ENCODE peak calls at places on chromosomes 13 and 19, in four cellular contexts. One of them, this sample, is unnamed.

GRCh38 chr13:102686024-102686423 is 8.8 kb downstream of the METTL21C start:
- DNase-seq in IMR-90: no peak
- DNase-seq in H1: no peak
- DNase-seq in WTC11: no peak
- DNase-seq in this sample: no peak

GRCh38 chr13:50200988-50201387 is 185.7 kb downstream of the KCNRG start:
- DNase-seq in IMR-90: no peak
- DNase-seq in H1: no peak
- DNase-seq in WTC11: no peak
- DNase-seq in this sample: no peak

GRCh38 chr13:67238277-67238859 is 8.2 kb upstream of the PCDH9 start:
- DNase-seq in IMR-90: peak
- DNase-seq in H1: no peak
- DNase-seq in WTC11: no peak
- DNase-seq in this sample: peak

GRCh38 chr19:33225458-33225925 is at the start of gene SLC7A10:
- DNase-seq in IMR-90: no peak
- DNase-seq in H1: no peak
- DNase-seq in WTC11: no peak
- DNase-seq in this sample: peak

GRCh38 chr19:2615782-2616181 is 86.7 kb downstream of the GNG7 start:
- DNase-seq in IMR-90: no peak
- DNase-seq in H1: no peak
- DNase-seq in WTC11: no peak
- DNase-seq in this sample: no peak

GRCh38 chr19:33368074-33368864 is 5.2 kb upstream of the CEBPG start:
- DNase-seq in IMR-90: peak
- DNase-seq in H1: no peak
- DNase-seq in WTC11: no peak
- DNase-seq in this sample: no peak

GRCh38 chr13:20043207-20043925 is 84.8 kb downstream of the ZMYM2 start:
- DNase-seq in IMR-90: no peak
- DNase-seq in H1: no peak
- DNase-seq in WTC11: no peak
- DNase-seq in this sample: no peak

GRCh38 chr19:55526216-55527196 is 10.4 kb downstream of the SBK2 start:
- DNase-seq in IMR-90: peak
- DNase-seq in H1: no peak
- DNase-seq in WTC11: no peak
- DNase-seq in this sample: peak

GRCh38 chr13:19861762-19862161 is 1.7 kb downstream of the ZMYM5 start:
- DNase-seq in IMR-90: no peak
- DNase-seq in H1: no peak
- DNase-seq in WTC11: no peak
- DNase-seq in this sample: no peak

GRCh38 chr13:113621046-113621445 is 36.5 kb downstream of the TFDP1 start:
- DNase-seq in IMR-90: no peak
- DNase-seq in H1: no peak
- DNase-seq in WTC11: peak
- DNase-seq in this sample: no peak

GRCh38 chr19:53581871-53582279 is 43.9 kb downstream of the ZNF331 start:
- DNase-seq in IMR-90: no peak
- DNase-seq in H1: no peak
- DNase-seq in WTC11: peak
- DNase-seq in this sample: no peak

GRCh38 chr19:55353803-55354697 is 469 bp downstream of the COX6B2 start:
- DNase-seq in IMR-90: peak
- DNase-seq in H1: no peak
- DNase-seq in WTC11: peak
- DNase-seq in this sample: peak

GRCh38 chr13:103282571-103283450 is 216.6 kb upstream of the SLC10A2 start:
- DNase-seq in IMR-90: peak
- DNase-seq in H1: no peak
- DNase-seq in WTC11: no peak
- DNase-seq in this sample: no peak

GRCh38 chr19:30059741-30060140 is 117.7 kb downstream of the URI1 start:
- DNase-seq in IMR-90: no peak
- DNase-seq in H1: no peak
- DNase-seq in WTC11: no peak
- DNase-seq in this sample: peak

GRCh38 chr19:40225440-40226305 is 816 bp downstream of the CCNP start:
- DNase-seq in IMR-90: peak
- DNase-seq in H1: no peak
- DNase-seq in WTC11: no peak
- DNase-seq in this sample: no peak

GRCh38 chr19:4866595-4867424 is 657 bp downstream of the PLIN3 start:
- DNase-seq in IMR-90: peak
- DNase-seq in H1: no peak
- DNase-seq in WTC11: peak
- DNase-seq in this sample: peak

GRCh38 chr19:54492568-54492967 is 10.1 kb upstream of the LAIR2 start:
- DNase-seq in IMR-90: no peak
- DNase-seq in H1: no peak
- DNase-seq in WTC11: no peak
- DNase-seq in this sample: no peak

GRCh38 chr19:13689050-13689449 is 75.3 kb upstream of the MRI1 start:
- DNase-seq in IMR-90: peak
- DNase-seq in H1: no peak
- DNase-seq in WTC11: peak
- DNase-seq in this sample: peak

GRCh38 chr13:26589754-26590153 is 32.3 kb downstream of the WASF3 start:
- DNase-seq in IMR-90: peak
- DNase-seq in H1: no peak
- DNase-seq in WTC11: no peak
- DNase-seq in this sample: no peak

GRCh38 chr19:6062961-6063575 is 47.2 kb downstream of the RFX2 start:
- DNase-seq in IMR-90: no peak
- DNase-seq in H1: no peak
- DNase-seq in WTC11: no peak
- DNase-seq in this sample: no peak

GRCh38 chr13:41658057-41658642 is 200.8 kb downstream of the RGCC start:
- DNase-seq in IMR-90: peak
- DNase-seq in H1: no peak
- DNase-seq in WTC11: no peak
- DNase-seq in this sample: no peak

GRCh38 chr13:75704194-75704941 is 68.2 kb downstream of the LMO7 start:
- DNase-seq in IMR-90: peak
- DNase-seq in H1: no peak
- DNase-seq in WTC11: no peak
- DNase-seq in this sample: no peak

GRCh38 chr19:42129399-42130253 is 2.6 kb downstream of the POU2F2 start:
- DNase-seq in IMR-90: peak
- DNase-seq in H1: no peak
- DNase-seq in WTC11: no peak
- DNase-seq in this sample: peak

GRCh38 chr13:99960663-99961440 is 10.7 kb downstream of the ZIC5 start:
- DNase-seq in IMR-90: no peak
- DNase-seq in H1: no peak
- DNase-seq in WTC11: no peak
- DNase-seq in this sample: no peak

GRCh38 chr19:2765376-2765775 is 17.7 kb downstream of the SGTA start:
- DNase-seq in IMR-90: no peak
- DNase-seq in H1: no peak
- DNase-seq in WTC11: no peak
- DNase-seq in this sample: no peak

GRCh38 chr19:57946316-57946715 is 1.2 kb downstream of the ZNF256 start:
- DNase-seq in IMR-90: no peak
- DNase-seq in H1: no peak
- DNase-seq in WTC11: no peak
- DNase-seq in this sample: no peak

GRCh38 chr13:63463782-63464610 is 2048.3 kb upstream of the PCDH20 start:
- DNase-seq in IMR-90: no peak
- DNase-seq in H1: no peak
- DNase-seq in WTC11: no peak
- DNase-seq in this sample: no peak

GRCh38 chr19:15812059-15812722 is 3.3 kb downstream of the OR10H1 start:
- DNase-seq in IMR-90: no peak
- DNase-seq in H1: no peak
- DNase-seq in WTC11: no peak
- DNase-seq in this sample: no peak

GRCh38 chr13:76226941-76227340 is 590.8 kb downstream of the LMO7 start:
- DNase-seq in IMR-90: peak
- DNase-seq in H1: no peak
- DNase-seq in WTC11: no peak
- DNase-seq in this sample: no peak

GRCh38 chr13:26320766-26321165 is 66.8 kb downstream of the CDK8 start:
- DNase-seq in IMR-90: no peak
- DNase-seq in H1: no peak
- DNase-seq in WTC11: no peak
- DNase-seq in this sample: no peak

GRCh38 chr19:11264452-11265176 is 2.3 kb upstream of the DOCK6 start:
- DNase-seq in IMR-90: no peak
- DNase-seq in H1: no peak
- DNase-seq in WTC11: peak
- DNase-seq in this sample: no peak

GRCh38 chr19:480016-480855 is 16.1 kb upstream of the MADCAM1 start:
- DNase-seq in IMR-90: no peak
- DNase-seq in H1: no peak
- DNase-seq in WTC11: peak
- DNase-seq in this sample: peak

GRCh38 chr13:24997367-24997967 is 98.5 kb upstream of the PABPC3 start:
- DNase-seq in IMR-90: peak
- DNase-seq in H1: no peak
- DNase-seq in WTC11: no peak
- DNase-seq in this sample: peak

GRCh38 chr19:57434386-57435061 is 601 bp upstream of the ZNF749 start:
- DNase-seq in IMR-90: no peak
- DNase-seq in H1: no peak
- DNase-seq in WTC11: peak
- DNase-seq in this sample: no peak

GRCh38 chr13:52615817-52616216 is 26.4 kb upstream of the HNRNPA1L2 start:
- DNase-seq in IMR-90: no peak
- DNase-seq in H1: no peak
- DNase-seq in WTC11: no peak
- DNase-seq in this sample: no peak
- TF ChIP-seq USF2 in IMR-90: peak
- TF ChIP-seq USF2 in H1: no peak
- TF ChIP-seq USF2 in WTC11: no peak
- TF ChIP-seq USF2 in this sample: no peak

GRCh38 chr13:29434217-29434940 is 161.1 kb downstream of the SLC7A1 start:
- DNase-seq in IMR-90: no peak
- DNase-seq in H1: no peak
- DNase-seq in WTC11: no peak
- DNase-seq in this sample: peak
- TF ChIP-seq USF2 in IMR-90: no peak
- TF ChIP-seq USF2 in H1: no peak
- TF ChIP-seq USF2 in WTC11: no peak
- TF ChIP-seq USF2 in this sample: no peak

GRCh38 chr13:43725460-43725859 is 61.3 kb downstream of the ENOX1 start:
- DNase-seq in IMR-90: no peak
- DNase-seq in H1: no peak
- DNase-seq in WTC11: no peak
- DNase-seq in this sample: no peak

GRCh38 chr13:43720780-43721397 is 65.9 kb downstream of the ENOX1 start:
- DNase-seq in IMR-90: peak
- DNase-seq in H1: no peak
- DNase-seq in WTC11: no peak
- DNase-seq in this sample: no peak
- TF ChIP-seq USF2 in IMR-90: no peak
- TF ChIP-seq USF2 in H1: no peak
- TF ChIP-seq USF2 in WTC11: no peak
- TF ChIP-seq USF2 in this sample: no peak

DNA sequence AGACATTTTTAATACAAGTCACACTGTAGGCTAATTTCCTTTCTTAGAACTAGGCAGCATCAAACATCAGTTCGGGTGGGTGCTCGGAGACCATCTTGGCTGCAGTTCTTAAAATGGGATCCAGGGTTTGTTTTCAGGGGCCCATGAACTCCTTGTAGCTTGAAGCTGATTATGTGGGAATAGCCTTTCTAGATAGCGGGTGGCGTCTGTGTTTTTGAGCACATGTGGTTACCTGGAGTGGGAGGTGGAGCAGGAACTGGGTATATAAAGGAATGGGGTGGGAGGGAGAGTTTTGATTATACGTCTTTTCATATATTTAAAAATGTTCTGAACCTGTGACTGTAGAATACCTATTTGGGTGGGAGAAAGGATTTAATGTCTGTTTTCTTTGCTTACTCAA is 12.9 kb downstream of the CLPTM1 start:
- DNase-seq in IMR-90: no peak
- DNase-seq in H1: no peak
- DNase-seq in WTC11: no peak
- DNase-seq in this sample: no peak
- TF ChIP-seq USF2 in IMR-90: no peak
- TF ChIP-seq USF2 in H1: no peak
- TF ChIP-seq USF2 in WTC11: no peak
- TF ChIP-seq USF2 in this sample: no peak

DNA sequence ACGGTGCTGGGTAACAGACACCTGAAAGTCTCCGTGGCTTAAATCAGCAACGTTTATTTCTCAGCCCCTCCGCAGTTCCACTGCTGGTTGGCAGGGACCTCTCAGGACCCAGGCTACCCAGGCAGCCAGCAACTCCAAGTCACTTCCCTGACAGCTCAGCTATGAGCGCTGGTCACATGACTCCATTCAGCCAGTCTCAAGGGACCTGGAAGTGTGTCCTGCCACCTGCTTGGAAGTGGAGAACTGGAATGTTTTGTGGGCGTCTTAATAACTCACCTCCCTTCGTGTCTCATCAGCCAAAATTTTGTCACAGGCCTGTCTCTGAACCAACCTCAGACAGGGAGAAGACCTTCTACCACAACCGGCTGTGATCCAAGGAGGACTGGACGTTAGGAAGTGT is 72.8 kb downstream of the DPF1 start:
- DNase-seq in IMR-90: no peak
- DNase-seq in H1: no peak
- DNase-seq in WTC11: no peak
- DNase-seq in this sample: no peak
- TF ChIP-seq USF2 in IMR-90: no peak
- TF ChIP-seq USF2 in H1: no peak
- TF ChIP-seq USF2 in WTC11: no peak
- TF ChIP-seq USF2 in this sample: no peak

This sample was measured in SK-N-SH.